ENCODE peak calls at places on chromosomes 16 and 17, in nine cellular contexts. R is NCI-H774; E is SHP77; V is HEK293T; O is IMR-90; T is anterior cingulate cortex; S is stimulated activated CD4-positive, alpha-beta T cell treated with anti-CD3 and anti-CD28 coated beads, Interleukin-15, amount 100 ng/mL, for 1 hour; D is psoas muscle; I is spleen. K is an unnamed sample.

GRCh38 chr17:49061524-49061943 is 64.3 kb downstream of the IGF2BP1 start:
- DNase-seq in R (no peak), D (no peak), V (no peak), E (no peak), O (peak), S (no peak), T (no peak), I (no peak), K (no peak)

GRCh38 chr16:52851211-52851740 is 201.4 kb downstream of the CHD9NB start:
- DNase-seq in S (no peak), V (no peak), D (no peak), E (no peak), O (no peak), T (no peak), I (no peak), R (no peak), K (no peak)

GRCh38 chr16:67547423-67548264 is 14.7 kb upstream of the CTCF start:
- DNase-seq in E (no peak), I (peak), D (no peak), T (no peak), S (no peak), O (no peak), V (no peak), R (no peak), K (no peak)

GRCh38 chr17:50141750-50142119 is 8.7 kb downstream of the PPP1R9B start:
- DNase-seq in O (no peak), E (no peak), I (no peak), S (no peak), R (no peak), T (no peak), V (no peak), D (peak), K (no peak)

GRCh38 chr16:23435500-23435899 is 17.5 kb downstream of the COG7 start:
- DNase-seq in S (peak), T (no peak), R (peak), E (peak), V (peak), I (peak), O (peak), D (peak), K (peak)

GRCh38 chr17:16281351-16281750 is 64.3 kb downstream of the PIGL start:
- DNase-seq in O (peak), T (no peak), S (no peak), E (no peak), R (no peak), I (no peak), V (no peak), D (no peak), K (no peak)

GRCh38 chr17:2982854-2983636 is 80.4 kb downstream of the OR1D5 start:
- DNase-seq in V (no peak), E (peak), T (no peak), S (no peak), I (peak), D (peak), O (peak), R (no peak), K (no peak)

GRCh38 chr17:57747221-57748017 is 2.3 kb upstream of the CCDC182 start:
- DNase-seq in O (peak), E (peak), T (no peak), D (no peak), S (no peak), V (peak), R (peak), I (no peak), K (no peak)

GRCh38 chr17:30000755-30001257 is 59.4 kb downstream of the EFCAB5 start:
- DNase-seq in S (no peak), R (no peak), D (no peak), O (peak), I (no peak), T (no peak), V (no peak), E (no peak), K (no peak)

GRCh38 chr17:40366076-40366860 is 1.7 kb upstream of the GJD3 start:
- DNase-seq in V (no peak), T (no peak), R (no peak), E (no peak), S (no peak), O (no peak), D (no peak), I (no peak), K (no peak)

GRCh38 chr17:76714336-76714735 is 3.6 kb upstream of the MXRA7 start:
- DNase-seq in I (peak), D (peak), R (no peak), V (no peak), S (no peak), E (no peak), O (no peak), T (no peak), K (no peak)

GRCh38 chr16:13471036-13471435 is 448.9 kb upstream of the ERCC4 start:
- DNase-seq in V (no peak), T (no peak), R (no peak), O (no peak), D (no peak), S (no peak), E (no peak), I (no peak), K (peak)

GRCh38 chr17:80599546-80600305 is 55.1 kb downstream of the RPTOR start:
- DNase-seq in I (no peak), D (no peak), S (no peak), V (no peak), T (no peak), R (no peak), O (no peak), E (no peak), K (no peak)

GRCh38 chr17:6546069-6546718 is 10.2 kb downstream of the PITPNM3 start:
- DNase-seq in V (no peak), S (no peak), E (no peak), I (no peak), R (no peak), D (peak), O (peak), T (no peak), K (no peak)

GRCh38 chr16:78211951-78212350 is 112.5 kb downstream of the WWOX start:
- DNase-seq in T (no peak), E (no peak), R (no peak), S (no peak), O (no peak), D (no peak), V (no peak), I (no peak), K (no peak)

GRCh38 chr17:55895112-55895759 is 144.4 kb downstream of the PCTP start:
- DNase-seq in D (no peak), E (no peak), V (no peak), S (no peak), I (no peak), O (no peak), T (no peak), R (no peak), K (no peak)

GRCh38 chr16:3207086-3207953 is 19.3 kb downstream of the OR1F1 start:
- DNase-seq in O (no peak), E (no peak), R (no peak), S (no peak), I (no peak), D (no peak), T (no peak), V (no peak), K (no peak)

GRCh38 chr17:4236456-4236855 is 27.3 kb downstream of the ANKFY1 start:
- DNase-seq in T (no peak), E (no peak), R (no peak), V (no peak), O (peak), I (no peak), S (no peak), D (no peak), K (no peak)

GRCh38 chr17:33778505-33779398 is 476.3 kb upstream of the CCL2 start:
- DNase-seq in I (no peak), T (no peak), R (peak), E (peak), O (peak), V (peak), D (no peak), S (no peak), K (peak)

GRCh38 chr17:45998987-45999899 is at the start of gene STH:
- DNase-seq in I (no peak), V (no peak), T (no peak), R (no peak), S (no peak), E (no peak), O (no peak), D (no peak), K (no peak)

GRCh38 chr16:50594332-50595260 is 46.4 kb downstream of the NKD1 start:
- DNase-seq in R (no peak), V (no peak), I (peak), T (no peak), E (no peak), S (no peak), D (no peak), O (no peak), K (no peak)

GRCh38 chr16:379183-379960 is 2.4 kb downstream of the PGAP6 start:
- DNase-seq in O (no peak), I (peak), D (no peak), R (peak), S (no peak), V (no peak), T (no peak), E (no peak), K (no peak)

GRCh38 chr17:19756551-19756950 is 8.5 kb upstream of the ALDH3A1 start:
- DNase-seq in T (no peak), O (no peak), R (no peak), D (peak), S (no peak), V (no peak), I (peak), E (no peak), K (no peak)

K was measured in nephron progenitor cell.